ENCODE peak calls at places on chromosomes 4 and X, in five cellular contexts. L is K562, U is adipocyte, F is pancreas, H is mammary epithelial cell. O is an unnamed sample.

GRCh38 chr4:36081185-36081584 is 163.1 kb downstream of the ARAP2 start:
- DNase-seq in U (no peak), H (no peak), F (no peak), L (no peak), O (no peak)

GRCh38 chrX:68193234-68193633 is 240.1 kb downstream of the OPHN1 start:
- DNase-seq in U (no peak), H (no peak), F (no peak), L (no peak), O (no peak)

GRCh38 chr4:126533176-126533575 is 1099.6 kb upstream of the INTU start:
- DNase-seq in U (peak; percentile 40), F (no peak), L (no peak), H (no peak), O (no peak)

GRCh38 chrX:28135378-28136047 is 154.3 kb upstream of the DCAF8L1 start:
- DNase-seq in H (no peak), F (no peak), U (no peak), L (no peak), O (no peak)

GRCh38 chrX:129833153-129834004 is 10.3 kb downstream of the ZDHHC9 start:
- DNase-seq in U (peak; percentile 60), H (no peak), L (no peak), F (no peak), O (no peak)

GRCh38 chrX:153395613-153396319 is 5.4 kb downstream of the PNMA6E start:
- DNase-seq in H (no peak), F (no peak), U (no peak), L (no peak), O (no peak)

GRCh38 chr4:46931981-46932380 is 22.9 kb upstream of the COX7B2 start:
- DNase-seq in L (no peak), F (no peak), H (peak; percentile 1), U (peak; percentile 61), O (no peak)

GRCh38 chr4:169620846-169621228 is 459 bp downstream of the CLCN3 start:
- DNase-seq in L (peak; percentile 48), F (no peak), U (peak; percentile 62), H (peak; percentile 48), O (peak; percentile 50)

GRCh38 chr4:87014284-87014782 is 79.5 kb downstream of the AFF1 start:
- DNase-seq in U (peak; percentile 74), L (no peak), H (no peak), F (no peak), O (no peak)

GRCh38 chrX:23503835-23504539 is 163.3 kb upstream of the PRDX4 start:
- DNase-seq in F (peak; percentile 96), U (peak; percentile 6), L (no peak), H (peak; percentile 90), O (no peak)

GRCh38 chr4:62256469-62256868 is 1056.3 kb downstream of the ADGRL3 start:
- DNase-seq in F (no peak), U (no peak), H (no peak), L (no peak), O (no peak)

GRCh38 chr4:60313616-60314015 is 886.5 kb upstream of the ADGRL3 start:
- DNase-seq in H (no peak), U (peak; percentile 64), F (no peak), L (no peak), O (no peak)

GRCh38 chr4:76028242-76028859 is 5.1 kb upstream of the CXCL10 start:
- DNase-seq in F (no peak), H (peak; percentile 20), L (no peak), U (peak; percentile 9), O (no peak)

GRCh38 chr4:75338352-75338880 is 175.8 kb downstream of the RCHY1 start:
- DNase-seq in U (no peak), L (no peak), H (no peak), F (no peak), O (no peak)

GRCh38 chr4:71338846-71339593 is at the start of gene SLC4A4:
- DNase-seq in F (no peak), H (peak; percentile 37), L (peak; percentile 9), U (peak; percentile 27), O (no peak)

GRCh38 chr4:76689079-76689817 is 208.7 kb downstream of the SOWAHB start:
- DNase-seq in L (no peak), H (peak; percentile 68), F (peak; percentile 55), U (peak; percentile 76), O (no peak)

GRCh38 chr4:17721496-17722360 is 59.7 kb downstream of the FAM184B start:
- DNase-seq in F (no peak), L (no peak), U (peak; percentile 57), H (peak; percentile 76), O (no peak)

GRCh38 chrX:46341767-46342322 is 203.4 kb downstream of the ZNF674 start:
- DNase-seq in U (peak; percentile 50), L (no peak), H (no peak), F (no peak), O (no peak)

GRCh38 chrX:38142598-38142997 is 78.1 kb downstream of the SRPX start:
- DNase-seq in L (no peak), U (peak; percentile 78), H (no peak), F (no peak), O (no peak)

GRCh38 chr4:140448830-140449229 is 21.4 kb upstream of the CLGN start:
- DNase-seq in L (no peak), U (no peak), F (no peak), H (no peak), O (no peak)

GRCh38 chrX:41603591-41603990 is 85.2 kb upstream of the GPR34 start:
- DNase-seq in F (no peak), H (no peak), U (no peak), L (no peak), O (no peak)

GRCh38 chrX:153799326-153799725 is 4.9 kb downstream of the SSR4 start:
- DNase-seq in F (no peak), U (no peak), H (no peak), L (no peak), O (no peak)

GRCh38 chr4:153529646-153530045 is 63.5 kb downstream of the TMEM131L start:
- DNase-seq in F (no peak), L (no peak), H (no peak), U (peak; percentile 61), O (no peak)

GRCh38 chrX:39445336-39445735 is 644.1 kb downstream of the MID1IP1 start:
- DNase-seq in H (no peak), L (peak; percentile 51), U (no peak), F (peak; percentile 26), O (no peak)

GRCh38 chr4:1899149-1900086 is 28.2 kb downstream of the NSD2 start:
- DNase-seq in F (peak; percentile 68), H (peak; percentile 60), U (peak; percentile 90), L (peak; percentile 87), O (peak; percentile 76)

GRCh38 chr4:120694973-120695372 is 227.6 kb downstream of the PRDM5 start:
- DNase-seq in L (no peak), F (peak; percentile 16), U (no peak), H (peak; percentile 75), O (no peak)

GRCh38 chr4:82467442-82467841 is 37.1 kb downstream of the ENOPH1 start:
- DNase-seq in F (no peak), U (no peak), H (no peak), L (peak; percentile 8), O (no peak)

GRCh38 chr4:140103676-140104075 is 50.3 kb downstream of the MAML3 start:
- DNase-seq in L (no peak), H (peak; percentile 86), U (no peak), F (no peak), O (no peak)

GRCh38 chr4:147583876-147584275 is 33.3 kb upstream of the TMEM184C start:
- DNase-seq in F (no peak), U (no peak), H (no peak), L (no peak), O (no peak)

GRCh38 chrX:72620550-72621145 is 48.0 kb upstream of the HDAC8 start:
- DNase-seq in H (peak; percentile 77), U (peak; percentile 85), F (peak; percentile 78), L (peak; percentile 67), O (no peak)

GRCh38 chrX:129529685-129530281 is 6.5 kb upstream of the SMARCA1 start:
- DNase-seq in U (peak; percentile 57), F (no peak), H (peak; percentile 55), L (no peak), O (no peak)

GRCh38 chrX:152923599-152923998 is 25.7 kb downstream of the ZNF185 start:
- DNase-seq in F (no peak), H (no peak), U (no peak), L (peak; percentile 12), O (no peak)

GRCh38 chr4:78557841-78558240 is 6.3 kb downstream of the ANXA3 start:
- DNase-seq in H (no peak), U (no peak), L (no peak), F (no peak), O (no peak)
- H3K4me1 ChIP-seq in H (peaks cover 75% of the 10 kb centered on the region), U (peaks cover 31% of the 10 kb centered on the region), L (peaks cover 6% of the 10 kb centered on the region), F (peaks cover 22% of the 10 kb centered on the region), O (no peaks in the 10 kb centered on the region)

DNA sequence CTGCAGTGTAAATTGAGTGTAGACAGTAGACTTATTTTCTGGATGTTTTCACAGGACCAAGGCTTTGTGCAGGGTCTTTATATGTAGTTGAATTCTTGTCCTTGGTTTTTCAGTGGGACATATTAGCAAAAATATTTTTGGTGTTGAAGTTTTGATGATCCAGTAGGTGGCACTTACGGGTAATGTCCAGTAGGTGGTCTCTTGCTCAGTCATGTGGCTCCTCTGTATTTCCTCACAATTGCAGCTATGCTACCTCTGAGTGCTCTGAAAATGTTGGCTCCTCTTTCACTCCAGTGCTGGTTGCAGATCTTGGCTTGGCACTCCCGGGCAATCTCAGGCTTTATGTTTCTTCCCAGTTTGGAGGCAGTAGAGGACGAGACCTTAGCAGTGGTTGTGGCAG is 419.8 kb upstream of the AMOT start:
- DNase-seq in H (no peak), U (peak; percentile 6), L (peak; percentile 0), F (no peak), O (no peak)
- H3K27me3 ChIP-seq in H (peaks cover 4% of the 10 kb centered on the region), U (peaks cover 19% of the 10 kb centered on the region), L (no peaks in the 10 kb centered on the region), F (no peaks in the 10 kb centered on the region), O (no peaks in the 10 kb centered on the region)

DNA sequence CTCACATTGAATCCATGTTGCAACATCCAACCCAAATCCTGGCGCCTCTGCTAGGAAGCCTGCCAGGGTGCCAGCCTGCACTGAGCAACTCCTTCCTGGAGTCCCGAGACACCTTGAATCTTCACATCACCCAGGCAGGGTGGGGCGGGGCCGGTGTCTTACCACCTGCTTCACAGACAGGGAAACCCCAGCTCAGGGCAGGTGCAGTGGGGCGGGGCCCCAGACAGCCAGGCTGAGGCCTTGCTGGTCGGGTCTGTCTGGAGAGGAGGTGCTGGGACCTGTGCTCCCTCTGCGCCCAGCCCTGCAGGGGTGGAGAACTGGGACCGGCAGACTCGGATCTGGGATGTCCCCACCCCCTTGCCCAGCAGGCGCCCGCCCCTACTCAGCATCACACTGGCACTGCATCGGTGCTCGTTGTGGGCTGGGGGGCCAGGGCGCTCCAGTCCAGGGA is 31.5 kb upstream of the HTRA3 start:
- DNase-seq in F (no peak), H (peak; percentile 51), L (no peak), U (peak; percentile 10), O (no peak)
- H3K4me1 ChIP-seq in F (no peaks in the 10 kb centered on the region), H (peaks cover 4% of the 10 kb centered on the region), L (peaks cover 6% of the 10 kb centered on the region), U (peaks cover 10% of the 10 kb centered on the region), O (no peaks in the 10 kb centered on the region)

DNA sequence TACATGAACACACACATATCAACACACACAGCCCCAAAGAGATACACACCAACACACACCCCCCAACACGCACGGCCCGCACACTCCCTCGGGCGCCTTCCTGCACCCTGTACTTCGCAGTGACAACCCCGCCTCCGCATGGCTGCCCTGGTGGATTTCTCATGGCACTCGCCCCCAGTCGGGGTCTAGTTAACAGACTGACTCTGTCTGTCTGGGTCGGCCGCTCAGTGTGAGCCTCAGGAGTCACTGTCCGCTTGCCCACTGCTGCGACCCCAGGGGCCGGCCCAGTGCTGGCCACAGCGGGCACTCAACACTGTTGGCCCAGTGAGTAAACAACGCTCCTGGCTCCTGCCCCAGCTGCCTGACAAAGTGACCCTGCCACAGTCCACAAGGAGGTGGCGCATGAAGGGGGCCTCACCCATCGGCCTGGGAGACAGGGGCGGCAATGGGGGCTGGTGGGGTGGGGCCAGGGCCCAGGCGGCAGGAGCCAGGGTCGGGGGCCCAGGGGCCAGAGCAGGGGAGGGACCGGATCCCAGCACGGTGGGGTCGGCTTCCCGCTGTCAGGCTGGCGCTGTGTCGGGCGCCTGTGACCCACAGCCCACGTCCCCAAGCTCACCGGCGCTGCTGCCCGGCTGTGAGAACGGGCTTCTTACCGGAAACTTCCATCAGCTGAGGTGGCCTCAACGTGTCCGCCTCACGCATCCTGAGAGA is 40.2 kb upstream of the MAN2B2 start:
- DNase-seq in U (no peak), L (no peak), F (no peak), H (no peak), O (no peak)
- H3K27me3 ChIP-seq in U (peaks cover 13% of the 10 kb centered on the region), L (peaks cover 86% of the 10 kb centered on the region), F (no peaks in the 10 kb centered on the region), H (no peaks in the 10 kb centered on the region), O (no peaks in the 10 kb centered on the region)

O was measured in naive thymus-derived CD4-positive, alpha-beta T cell.